ENCODE peak calls at places on chromosomes 16 and 17, in eight cellular contexts. One of them, this sample, is unnamed.

GRCh38 chr16:77002644-77003043 is 188.3 kb upstream of the MON1B start:
- DNase-seq in GM13976: no peak
- DNase-seq in M059J: no peak
- DNase-seq in amniotic stem cell: no peak
- DNase-seq in caudate nucleus: no peak
- DNase-seq in NCI-H226: no peak
- DNase-seq in SJSA1: no peak
- DNase-seq in body of pancreas: no peak
- DNase-seq in this sample: no peak

GRCh38 chr17:66255112-66255511 is 25.9 kb upstream of the APOH start:
- DNase-seq in NCI-H226: peak
- DNase-seq in caudate nucleus: no peak
- DNase-seq in GM13976: peak
- DNase-seq in SJSA1: peak
- DNase-seq in M059J: peak
- DNase-seq in amniotic stem cell: peak
- DNase-seq in body of pancreas: no peak
- DNase-seq in this sample: peak

GRCh38 chr16:21218135-21218534 is 6.8 kb upstream of the ZP2 start:
- DNase-seq in caudate nucleus: peak
- DNase-seq in NCI-H226: peak
- DNase-seq in body of pancreas: no peak
- DNase-seq in amniotic stem cell: no peak
- DNase-seq in SJSA1: no peak
- DNase-seq in M059J: no peak
- DNase-seq in GM13976: no peak
- DNase-seq in this sample: no peak

GRCh38 chr17:68820825-68821481 is 134.2 kb downstream of the ABCA8 start:
- DNase-seq in body of pancreas: no peak
- DNase-seq in GM13976: no peak
- DNase-seq in caudate nucleus: no peak
- DNase-seq in amniotic stem cell: no peak
- DNase-seq in NCI-H226: no peak
- DNase-seq in SJSA1: no peak
- DNase-seq in M059J: no peak
- DNase-seq in this sample: no peak

GRCh38 chr17:76054112-76054476 is 18.2 kb downstream of the SRP68 start:
- DNase-seq in SJSA1: no peak
- DNase-seq in M059J: peak
- DNase-seq in GM13976: no peak
- DNase-seq in caudate nucleus: no peak
- DNase-seq in body of pancreas: no peak
- DNase-seq in amniotic stem cell: no peak
- DNase-seq in NCI-H226: peak
- DNase-seq in this sample: peak

GRCh38 chr17:44086364-44087311 is 16.1 kb downstream of the G6PC3 start:
- DNase-seq in M059J: peak
- DNase-seq in NCI-H226: peak
- DNase-seq in amniotic stem cell: peak
- DNase-seq in caudate nucleus: peak
- DNase-seq in SJSA1: peak
- DNase-seq in body of pancreas: no peak
- DNase-seq in GM13976: no peak
- DNase-seq in this sample: peak

GRCh38 chr16:1048442-1049112 is 24.0 kb upstream of the SSTR5 start:
- DNase-seq in SJSA1: no peak
- DNase-seq in caudate nucleus: peak
- DNase-seq in M059J: peak
- DNase-seq in body of pancreas: peak
- DNase-seq in amniotic stem cell: no peak
- DNase-seq in GM13976: no peak
- DNase-seq in NCI-H226: no peak
- DNase-seq in this sample: no peak

GRCh38 chr16:2374644-2375043 is 34.1 kb upstream of the ABCA3 start:
- DNase-seq in amniotic stem cell: no peak
- DNase-seq in M059J: no peak
- DNase-seq in caudate nucleus: no peak
- DNase-seq in SJSA1: no peak
- DNase-seq in body of pancreas: no peak
- DNase-seq in NCI-H226: no peak
- DNase-seq in GM13976: no peak
- DNase-seq in this sample: no peak

GRCh38 chr17:78839173-78839761 is 1.3 kb downstream of the USP36 start:
- DNase-seq in M059J: peak
- DNase-seq in amniotic stem cell: no peak
- DNase-seq in SJSA1: peak
- DNase-seq in GM13976: no peak
- DNase-seq in body of pancreas: no peak
- DNase-seq in caudate nucleus: no peak
- DNase-seq in NCI-H226: peak
- DNase-seq in this sample: peak

GRCh38 chr17:1834378-1835149 is 4.8 kb downstream of the RPA1 start:
- DNase-seq in body of pancreas: no peak
- DNase-seq in M059J: no peak
- DNase-seq in caudate nucleus: no peak
- DNase-seq in GM13976: peak
- DNase-seq in SJSA1: no peak
- DNase-seq in amniotic stem cell: no peak
- DNase-seq in NCI-H226: no peak
- DNase-seq in this sample: no peak

GRCh38 chr16:7090628-7091115 is 242.0 kb upstream of the RBFOX1 start:
- DNase-seq in M059J: no peak
- DNase-seq in caudate nucleus: no peak
- DNase-seq in amniotic stem cell: no peak
- DNase-seq in GM13976: no peak
- DNase-seq in SJSA1: no peak
- DNase-seq in NCI-H226: no peak
- DNase-seq in body of pancreas: no peak
- DNase-seq in this sample: no peak

GRCh38 chr17:1645207-1646171 is at the start of gene SCARF1:
- DNase-seq in caudate nucleus: no peak
- DNase-seq in amniotic stem cell: no peak
- DNase-seq in GM13976: no peak
- DNase-seq in SJSA1: no peak
- DNase-seq in M059J: no peak
- DNase-seq in NCI-H226: no peak
- DNase-seq in body of pancreas: no peak
- DNase-seq in this sample: no peak

GRCh38 chr16:69662901-69663300 is 63.5 kb downstream of the NQO1 start:
- DNase-seq in amniotic stem cell: no peak
- DNase-seq in NCI-H226: no peak
- DNase-seq in caudate nucleus: no peak
- DNase-seq in SJSA1: no peak
- DNase-seq in M059J: no peak
- DNase-seq in body of pancreas: no peak
- DNase-seq in GM13976: no peak
- DNase-seq in this sample: no peak

GRCh38 chr16:12728471-12728870 is 75.2 kb downstream of the CPPED1 start:
- DNase-seq in caudate nucleus: no peak
- DNase-seq in body of pancreas: no peak
- DNase-seq in NCI-H226: no peak
- DNase-seq in GM13976: no peak
- DNase-seq in SJSA1: no peak
- DNase-seq in amniotic stem cell: no peak
- DNase-seq in M059J: peak
- DNase-seq in this sample: no peak